ENCODE peak calls at places on chromosomes 2 and 18, in seven cellular contexts. One of them, this sample, is unnamed.

GRCh38 chr2:19829672-19830071 is 72.1 kb downstream of the TTC32 start:
- DNase-seq in AG09309: no peak
- DNase-seq in EH: no peak
- DNase-seq in T-cell: no peak
- DNase-seq in HepG2: no peak
- DNase-seq in Panc1: no peak
- DNase-seq in NCI-H510A: no peak
- DNase-seq in this sample: no peak

GRCh38 chr18:702957-703659 is 9.3 kb downstream of the ENOSF1 start:
- DNase-seq in AG09309: peak
- DNase-seq in EH: peak
- DNase-seq in T-cell: no peak
- DNase-seq in HepG2: peak
- DNase-seq in Panc1: peak
- DNase-seq in NCI-H510A: no peak
- DNase-seq in this sample: no peak

GRCh38 chr2:161898633-161899032 is 175.4 kb downstream of the DPP4 start:
- DNase-seq in AG09309: no peak
- DNase-seq in EH: no peak
- DNase-seq in T-cell: no peak
- DNase-seq in HepG2: no peak
- DNase-seq in Panc1: no peak
- DNase-seq in NCI-H510A: no peak
- DNase-seq in this sample: no peak

GRCh38 chr2:174024524-174025270 is 59.5 kb upstream of the SP3 start:
- DNase-seq in AG09309: peak
- DNase-seq in EH: peak
- DNase-seq in T-cell: no peak
- DNase-seq in HepG2: no peak
- DNase-seq in Panc1: no peak
- DNase-seq in NCI-H510A: peak
- DNase-seq in this sample: no peak

GRCh38 chr2:24881623-24882022 is 38.4 kb downstream of the ADCY3 start:
- DNase-seq in AG09309: no peak
- DNase-seq in EH: no peak
- DNase-seq in T-cell: no peak
- DNase-seq in HepG2: no peak
- DNase-seq in Panc1: no peak
- DNase-seq in NCI-H510A: no peak
- DNase-seq in this sample: no peak

GRCh38 chr2:188130317-188130716 is 161.4 kb upstream of the GULP1 start:
- DNase-seq in AG09309: no peak
- DNase-seq in EH: peak
- DNase-seq in T-cell: no peak
- DNase-seq in HepG2: no peak
- DNase-seq in Panc1: no peak
- DNase-seq in NCI-H510A: no peak
- DNase-seq in this sample: no peak

GRCh38 chr2:16214391-16214790 is 274.0 kb downstream of the MYCN start:
- DNase-seq in AG09309: no peak
- DNase-seq in EH: no peak
- DNase-seq in T-cell: no peak
- DNase-seq in HepG2: no peak
- DNase-seq in Panc1: no peak
- DNase-seq in NCI-H510A: no peak
- DNase-seq in this sample: no peak

GRCh38 chr2:99572380-99572779 is 82.6 kb upstream of the REV1 start:
- DNase-seq in AG09309: no peak
- DNase-seq in EH: peak
- DNase-seq in T-cell: no peak
- DNase-seq in HepG2: no peak
- DNase-seq in Panc1: no peak
- DNase-seq in NCI-H510A: no peak
- DNase-seq in this sample: no peak

GRCh38 chr2:155519731-155520130 is 812.8 kb downstream of the NR4A2 start:
- DNase-seq in AG09309: no peak
- DNase-seq in EH: no peak
- DNase-seq in T-cell: no peak
- DNase-seq in HepG2: no peak
- DNase-seq in Panc1: no peak
- DNase-seq in NCI-H510A: no peak
- DNase-seq in this sample: no peak

GRCh38 chr18:48994044-48994651 is 43.4 kb upstream of the SMAD7 start:
- DNase-seq in AG09309: peak
- DNase-seq in EH: peak
- DNase-seq in T-cell: no peak
- DNase-seq in HepG2: peak
- DNase-seq in Panc1: no peak
- DNase-seq in NCI-H510A: no peak
- DNase-seq in this sample: no peak

GRCh38 chr18:5294618-5295230 is 802 bp downstream of the ZBTB14 start:
- DNase-seq in AG09309: no peak
- DNase-seq in EH: peak
- DNase-seq in T-cell: peak
- DNase-seq in HepG2: peak
- DNase-seq in Panc1: no peak
- DNase-seq in NCI-H510A: peak
- DNase-seq in this sample: peak

GRCh38 chr2:109724533-109725460 is 69.3 kb upstream of the RGPD5 start:
- DNase-seq in AG09309: no peak
- DNase-seq in EH: no peak
- DNase-seq in T-cell: no peak
- DNase-seq in HepG2: no peak
- DNase-seq in Panc1: no peak
- DNase-seq in NCI-H510A: no peak
- DNase-seq in this sample: no peak

GRCh38 chr2:187504312-187504921 is 49.8 kb downstream of the TFPI start:
- DNase-seq in AG09309: no peak
- DNase-seq in EH: peak
- DNase-seq in T-cell: no peak
- DNase-seq in HepG2: no peak
- DNase-seq in Panc1: no peak
- DNase-seq in NCI-H510A: no peak
- DNase-seq in this sample: no peak

GRCh38 chr2:151032741-151033152 is 228.9 kb downstream of the RBM43 start:
- DNase-seq in AG09309: peak
- DNase-seq in EH: peak
- DNase-seq in T-cell: no peak
- DNase-seq in HepG2: no peak
- DNase-seq in Panc1: no peak
- DNase-seq in NCI-H510A: no peak
- DNase-seq in this sample: no peak

GRCh38 chr2:64645014-64645418 is 8.7 kb downstream of the SERTAD2 start:
- DNase-seq in AG09309: peak
- DNase-seq in EH: peak
- DNase-seq in T-cell: no peak
- DNase-seq in HepG2: peak
- DNase-seq in Panc1: no peak
- DNase-seq in NCI-H510A: peak
- DNase-seq in this sample: no peak

GRCh38 chr2:43269074-43269572 is 42.7 kb upstream of the ZFP36L2 start:
- DNase-seq in AG09309: peak
- DNase-seq in EH: peak
- DNase-seq in T-cell: no peak
- DNase-seq in HepG2: no peak
- DNase-seq in Panc1: no peak
- DNase-seq in NCI-H510A: peak
- DNase-seq in this sample: no peak

GRCh38 chr2:173598525-173598924 is 243.9 kb downstream of the CDCA7 start:
- DNase-seq in AG09309: no peak
- DNase-seq in EH: no peak
- DNase-seq in T-cell: no peak
- DNase-seq in HepG2: no peak
- DNase-seq in Panc1: no peak
- DNase-seq in NCI-H510A: no peak
- DNase-seq in this sample: no peak

GRCh38 chr2:196277002-196277401 is 105.6 kb upstream of the STK17B start:
- DNase-seq in AG09309: no peak
- DNase-seq in EH: peak
- DNase-seq in T-cell: peak
- DNase-seq in HepG2: no peak
- DNase-seq in Panc1: no peak
- DNase-seq in NCI-H510A: no peak
- DNase-seq in this sample: no peak

GRCh38 chr2:157443795-157444642 is at the start of gene CYTIP:
- DNase-seq in AG09309: no peak
- DNase-seq in EH: no peak
- DNase-seq in T-cell: peak
- DNase-seq in HepG2: no peak
- DNase-seq in Panc1: no peak
- DNase-seq in NCI-H510A: no peak
- DNase-seq in this sample: no peak

GRCh38 chr2:205947621-205948495 is 138.1 kb downstream of the INO80D start:
- DNase-seq in AG09309: peak
- DNase-seq in EH: peak
- DNase-seq in T-cell: peak
- DNase-seq in HepG2: peak
- DNase-seq in Panc1: no peak
- DNase-seq in NCI-H510A: peak
- DNase-seq in this sample: peak

GRCh38 chr2:31987454-31987853 is 23.4 kb downstream of the MEMO1 start:
- DNase-seq in AG09309: peak
- DNase-seq in EH: peak
- DNase-seq in T-cell: no peak
- DNase-seq in HepG2: no peak
- DNase-seq in Panc1: no peak
- DNase-seq in NCI-H510A: no peak
- DNase-seq in this sample: no peak

GRCh38 chr18:31101148-31102019 is 837 bp downstream of the DSC2 start:
- DNase-seq in AG09309: no peak
- DNase-seq in EH: no peak
- DNase-seq in T-cell: no peak
- DNase-seq in HepG2: peak
- DNase-seq in Panc1: no peak
- DNase-seq in NCI-H510A: peak
- DNase-seq in this sample: no peak

GRCh38 chr2:37343537-37344434 is 644 bp upstream of the QPCT start:
- DNase-seq in AG09309: peak
- DNase-seq in EH: peak
- DNase-seq in T-cell: no peak
- DNase-seq in HepG2: peak
- DNase-seq in Panc1: no peak
- DNase-seq in NCI-H510A: no peak
- DNase-seq in this sample: no peak

GRCh38 chr18:67402543-67402942 is 114.0 kb downstream of the DSEL start:
- DNase-seq in AG09309: peak
- DNase-seq in EH: peak
- DNase-seq in T-cell: no peak
- DNase-seq in HepG2: no peak
- DNase-seq in Panc1: no peak
- DNase-seq in NCI-H510A: no peak
- DNase-seq in this sample: no peak

GRCh38 chr2:235194836-235195235 is 243.0 kb downstream of the SH3BP4 start:
- DNase-seq in AG09309: no peak
- DNase-seq in EH: no peak
- DNase-seq in T-cell: no peak
- DNase-seq in HepG2: no peak
- DNase-seq in Panc1: no peak
- DNase-seq in NCI-H510A: no peak
- DNase-seq in this sample: no peak

GRCh38 chr2:148719195-148719749 is 74.7 kb downstream of the EPC2 start:
- DNase-seq in AG09309: no peak
- DNase-seq in EH: no peak
- DNase-seq in T-cell: no peak
- DNase-seq in HepG2: peak
- DNase-seq in Panc1: no peak
- DNase-seq in NCI-H510A: no peak
- DNase-seq in this sample: no peak

GRCh38 chr18:77135339-77136075 is 2.9 kb upstream of the MBP start:
- DNase-seq in AG09309: no peak
- DNase-seq in EH: no peak
- DNase-seq in T-cell: no peak
- DNase-seq in HepG2: no peak
- DNase-seq in Panc1: no peak
- DNase-seq in NCI-H510A: no peak
- DNase-seq in this sample: no peak

GRCh38 chr2:105504459-105504858 is 105.6 kb upstream of the FHL2 start:
- DNase-seq in AG09309: no peak
- DNase-seq in EH: no peak
- DNase-seq in T-cell: no peak
- DNase-seq in HepG2: no peak
- DNase-seq in Panc1: no peak
- DNase-seq in NCI-H510A: no peak
- DNase-seq in this sample: no peak

GRCh38 chr18:75441921-75442320 is 14.4 kb upstream of the SMIM21 start:
- DNase-seq in AG09309: no peak
- DNase-seq in EH: peak
- DNase-seq in T-cell: no peak
- DNase-seq in HepG2: no peak
- DNase-seq in Panc1: no peak
- DNase-seq in NCI-H510A: no peak
- DNase-seq in this sample: no peak

GRCh38 chr2:217077841-217078407 is 218.1 kb upstream of the TNP1 start:
- DNase-seq in AG09309: no peak
- DNase-seq in EH: peak
- DNase-seq in T-cell: no peak
- DNase-seq in HepG2: no peak
- DNase-seq in Panc1: no peak
- DNase-seq in NCI-H510A: no peak
- DNase-seq in this sample: no peak